ENCODE peak calls at places on chromosomes 7 and 10, in four cellular contexts. D is left ventricle myocardium inferior, P is HCT116, W is adrenal gland. Q is an unnamed sample.

GRCh38 chr10:16231734-16232133 is 205.1 kb upstream of the PTER start:
- DNase-seq in D (no peak), P (no peak), W (peak; percentile 54), Q (no peak)

GRCh38 chr10:104650072-104650471 is 9.0 kb downstream of the SORCS3 start:
- DNase-seq in D (no peak), P (no peak), W (no peak), Q (no peak)

GRCh38 chr10:62075912-62076311 is 174.4 kb downstream of the ARID5B start:
- DNase-seq in D (no peak), P (no peak), W (no peak), Q (no peak)

GRCh38 chr10:3955954-3956617 is 171.1 kb upstream of the KLF6 start:
- DNase-seq in D (no peak), P (no peak), W (no peak), Q (no peak)

GRCh38 chr7:22952306-22953011 is 61.5 kb downstream of the HYCC1 start:
- DNase-seq in D (no peak), P (no peak), W (no peak), Q (no peak)

GRCh38 chr10:23530079-23530478 is 91.2 kb downstream of the OTUD1 start:
- DNase-seq in D (no peak), P (no peak), W (no peak), Q (no peak)

GRCh38 chr10:48604408-48605263 is at the start of gene ARHGAP22:
- DNase-seq in D (peak; percentile 75), P (no peak), W (peak; percentile 62), Q (peak; percentile 59)

GRCh38 chr7:87100326-87100725 is 40.9 kb upstream of the ELAPOR2 start:
- DNase-seq in D (no peak), P (no peak), W (no peak), Q (no peak)

GRCh38 chr7:137462074-137462715 is 118.7 kb upstream of the PTN start:
- DNase-seq in D (no peak), P (no peak), W (no peak), Q (no peak)

GRCh38 chr7:137476937-137477336 is 133.4 kb upstream of the PTN start:
- DNase-seq in D (no peak), P (no peak), W (no peak), Q (no peak)

GRCh38 chr7:32204361-32205018 is 134.3 kb upstream of the PDE1C start:
- DNase-seq in D (peak; percentile 69), P (peak; percentile 65), W (peak; percentile 87), Q (peak; percentile 77)

GRCh38 chr10:30436200-30436599 is 2.2 kb downstream of the MAP3K8 start:
- DNase-seq in D (no peak), P (no peak), W (peak; percentile 57), Q (no peak)

GRCh38 chr10:13563481-13564445 is 23.0 kb upstream of the PRPF18 start:
- DNase-seq in D (no peak), P (no peak), W (no peak), Q (no peak)

GRCh38 chr10:13555884-13556529 is 27.2 kb upstream of the BEND7 start:
- DNase-seq in D (no peak), P (no peak), W (no peak), Q (no peak)

GRCh38 chr7:5591547-5591899 is 167.9 kb upstream of the TNRC18 start:
- DNase-seq in D (no peak), P (no peak), W (peak; percentile 78), Q (peak; percentile 66)

GRCh38 chr7:157021893-157022680 is 11.6 kb upstream of the MNX1 start:
- DNase-seq in D (no peak), P (no peak), W (no peak), Q (no peak)

GRCh38 chr10:87544750-87545149 is 40.1 kb downstream of the MINPP1 start:
- DNase-seq in D (no peak), P (no peak), W (no peak), Q (no peak)

GRCh38 chr7:3464900-3465622 is 164.0 kb downstream of the SDK1 start:
- DNase-seq in D (no peak), P (no peak), W (no peak), Q (no peak)

GRCh38 chr10:63703740-63704345 is 182.6 kb downstream of the REEP3 start:
- DNase-seq in D (no peak), P (no peak), W (no peak), Q (no peak)

DNA sequence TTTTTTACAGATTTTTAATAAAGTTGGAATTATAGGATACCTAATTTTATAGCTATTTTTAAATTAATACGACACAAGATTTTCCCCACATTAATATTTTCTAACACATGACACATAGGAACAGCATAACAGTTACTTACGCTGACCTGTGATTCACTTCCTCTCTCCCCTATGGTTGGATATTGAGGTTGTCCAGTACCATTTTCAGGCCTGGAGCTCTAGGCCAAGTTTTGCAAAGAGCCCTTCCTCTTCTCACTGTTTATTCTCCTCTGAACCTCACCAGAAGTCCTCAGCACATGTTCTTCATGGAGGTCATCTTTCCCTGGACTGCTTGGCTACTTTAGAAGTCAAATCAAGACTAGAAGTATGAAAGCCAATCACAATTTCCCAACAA is 28.2 kb downstream of the LYZL1 start:
- DNase-seq in D (no peak), P (no peak), W (no peak), Q (no peak)
- H3K4me1 ChIP-seq in D (peaks cover 32% of the 10 kb centered on the region), P (no peaks in the 10 kb centered on the region), W (no peaks in the 10 kb centered on the region), Q (peaks cover 4% of the 10 kb centered on the region)

DNA sequence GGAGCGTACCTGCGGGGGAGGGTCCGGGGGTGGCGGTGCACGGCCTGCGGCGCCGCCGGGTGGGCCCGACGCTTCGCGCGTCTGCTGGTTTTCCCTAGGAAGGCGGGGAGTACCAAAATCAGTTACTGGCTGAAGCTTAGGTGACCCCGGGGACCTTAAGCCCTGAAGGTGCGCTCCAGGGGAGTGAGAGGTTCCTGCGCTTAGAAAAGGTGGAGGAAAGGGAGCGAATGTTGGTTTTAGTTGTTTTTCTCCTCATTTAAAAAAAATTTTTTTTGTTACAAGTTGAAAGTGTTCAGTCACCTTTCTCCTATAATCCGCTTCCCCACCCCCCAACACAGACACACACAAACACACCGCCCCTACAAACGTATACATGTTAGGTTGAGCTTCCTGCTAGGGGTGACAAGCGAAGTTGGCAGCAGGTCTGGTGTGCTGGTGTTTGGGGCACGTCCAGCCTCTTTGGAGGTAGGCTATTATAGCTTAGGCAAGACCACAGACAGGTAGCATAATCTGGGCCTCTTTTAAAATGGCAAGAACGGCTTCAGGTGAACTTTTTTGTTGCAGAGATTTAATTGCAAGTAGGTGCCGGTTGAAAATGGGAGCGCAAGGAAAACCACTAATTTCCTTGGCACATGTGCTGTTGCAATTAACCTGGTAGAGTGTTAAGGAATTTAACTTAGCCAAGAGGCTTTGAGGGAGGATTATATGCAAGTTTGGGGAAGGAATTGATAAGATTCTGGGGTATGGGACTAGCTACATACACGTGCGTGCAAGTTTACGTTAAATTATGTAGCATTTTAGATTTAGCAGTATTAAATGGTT is 945 bp downstream of the ADD3 start:
- DNase-seq in D (peak; percentile 55), P (no peak), W (peak; percentile 57), Q (peak; percentile 52)
- H3K4me1 ChIP-seq in D (peaks cover 88% of the 10 kb centered on the region), P (peaks cover 26% of the 10 kb centered on the region), W (peaks cover 33% of the 10 kb centered on the region), Q (peaks cover 2% of the 10 kb centered on the region)

GRCh38 chr10:33229252-33229943 is 105.1 kb downstream of the NRP1 start:
- DNase-seq in D (no peak), P (no peak), W (no peak), Q (no peak)
- H3K4me1 ChIP-seq in D (peaks cover 87% of the 10 kb centered on the region), P (no peaks in the 10 kb centered on the region), W (peaks cover 9% of the 10 kb centered on the region), Q (peaks cover 14% of the 10 kb centered on the region)

GRCh38 chr7:30349816-30350215 is 65.4 kb downstream of the ZNRF2 start:
- DNase-seq in D (no peak), P (no peak), W (no peak), Q (no peak)
- H3K4me1 ChIP-seq in D (peaks cover 26% of the 10 kb centered on the region), P (peaks cover 20% of the 10 kb centered on the region), W (peaks cover 25% of the 10 kb centered on the region), Q (no peaks in the 10 kb centered on the region)

DNA sequence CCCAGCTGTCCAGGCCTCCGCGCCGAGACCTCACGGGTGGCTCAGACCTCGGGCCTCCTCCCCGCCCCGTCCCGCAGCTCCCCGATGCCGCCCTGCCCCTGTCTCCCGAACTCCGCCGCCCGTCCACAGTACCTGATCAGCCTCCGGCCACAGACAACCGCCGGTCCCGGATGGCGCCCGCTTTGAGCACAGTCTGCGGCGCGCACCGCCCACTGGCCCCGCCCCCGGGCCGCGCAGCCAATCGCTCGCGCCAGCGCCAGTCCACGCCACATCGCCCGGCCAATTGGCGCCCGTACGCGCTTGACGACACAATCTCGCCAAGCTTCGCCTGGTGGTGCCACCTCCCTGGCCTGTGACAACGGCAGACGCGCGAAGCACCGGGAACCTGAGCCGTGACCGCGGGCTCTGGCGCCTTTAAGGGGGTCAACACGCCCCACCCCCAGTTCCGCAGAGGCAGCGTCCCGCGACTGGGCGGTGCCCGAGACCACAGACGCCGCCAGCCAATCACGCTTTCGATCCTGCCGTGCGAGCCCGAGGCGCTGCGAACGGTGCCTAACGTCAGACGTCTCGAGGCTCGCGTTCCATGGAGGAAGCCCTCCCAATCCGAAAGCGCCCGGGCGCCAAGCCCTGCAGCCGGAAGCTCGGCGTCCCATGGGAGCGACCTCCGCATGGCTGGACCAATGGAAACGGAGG is at the start of gene IDI1:
- DNase-seq in D (peak; percentile 97), P (peak; percentile 94), W (peak; percentile 99), Q (peak; percentile 96)
- H3K4me1 ChIP-seq in D (peaks cover 78% of the 10 kb centered on the region), P (peaks cover 16% of the 10 kb centered on the region), W (peaks cover 39% of the 10 kb centered on the region), Q (peaks cover 10% of the 10 kb centered on the region)

GRCh38 chr10:115947104-115947503 is 325.9 kb downstream of the GFRA1 start:
- DNase-seq in D (no peak), P (no peak), W (no peak), Q (no peak)
- H3K4me1 ChIP-seq in D (no peaks in the 10 kb centered on the region), P (no peaks in the 10 kb centered on the region), W (peaks cover 11% of the 10 kb centered on the region), Q (peaks cover 2% of the 10 kb centered on the region)

GRCh38 chr7:92888-93672 is 99.3 kb upstream of the FAM20C start:
- DNase-seq in D (no peak), P (no peak), W (no peak), Q (no peak)

GRCh38 chr7:95180-95862 is 97.0 kb upstream of the FAM20C start:
- DNase-seq in D (no peak), P (no peak), W (no peak), Q (no peak)

GRCh38 chr7:92159-92767 is 100.1 kb upstream of the FAM20C start:
- DNase-seq in D (no peak), P (no peak), W (no peak), Q (no peak)

GRCh38 chr7:95863-96260 is 96.5 kb upstream of the FAM20C start:
- DNase-seq in D (no peak), P (no peak), W (no peak), Q (no peak)

GRCh38 chr7:94251-94801 is 98.0 kb upstream of the FAM20C start:
- DNase-seq in D (no peak), P (no peak), W (no peak), Q (no peak)
- H3K4me1 ChIP-seq in D (peaks cover 12% of the 10 kb centered on the region), P (peaks cover 3% of the 10 kb centered on the region), W (peaks cover 11% of the 10 kb centered on the region), Q (peaks cover 4% of the 10 kb centered on the region)